ENCODE peak calls at places on chromosomes 1 and 21, in six cellular contexts. One of them, this sample, is unnamed.

GRCh38 chr1:227603327-227603726 is 40.0 kb downstream of the ZNF678 start:
- DNase-seq in stimulated activated CD4-positive, alpha-beta T cell treated with anti-CD3 and anti-CD28 coated beads, Interleukin-4, amount 100 ng/mL, for 24 hours: no peak
- DNase-seq in hippocampal formation: no peak
- DNase-seq in CD8-positive, alpha-beta memory T cell: no peak
- DNase-seq in SW 1271: no peak
- DNase-seq in effector memory CD8-positive, alpha-beta T cell: no peak
- DNase-seq in this sample: no peak

GRCh38 chr1:157001304-157001703 is 44.2 kb downstream of the ARHGEF11 start:
- DNase-seq in stimulated activated CD4-positive, alpha-beta T cell treated with anti-CD3 and anti-CD28 coated beads, Interleukin-4, amount 100 ng/mL, for 24 hours: no peak
- DNase-seq in effector memory CD8-positive, alpha-beta T cell: no peak
- DNase-seq in CD8-positive, alpha-beta memory T cell: no peak
- DNase-seq in hippocampal formation: no peak
- DNase-seq in SW 1271: no peak
- DNase-seq in this sample: peak

GRCh38 chr21:43866659-43867331 is 1.8 kb downstream of the AGPAT3 start:
- DNase-seq in effector memory CD8-positive, alpha-beta T cell: peak
- DNase-seq in hippocampal formation: no peak
- DNase-seq in SW 1271: no peak
- DNase-seq in stimulated activated CD4-positive, alpha-beta T cell treated with anti-CD3 and anti-CD28 coated beads, Interleukin-4, amount 100 ng/mL, for 24 hours: peak
- DNase-seq in CD8-positive, alpha-beta memory T cell: peak
- DNase-seq in this sample: peak

GRCh38 chr1:243312962-243313634 is 57.3 kb downstream of the SDCCAG8 start:
- DNase-seq in SW 1271: no peak
- DNase-seq in effector memory CD8-positive, alpha-beta T cell: no peak
- DNase-seq in stimulated activated CD4-positive, alpha-beta T cell treated with anti-CD3 and anti-CD28 coated beads, Interleukin-4, amount 100 ng/mL, for 24 hours: no peak
- DNase-seq in hippocampal formation: peak
- DNase-seq in CD8-positive, alpha-beta memory T cell: no peak
- DNase-seq in this sample: no peak

GRCh38 chr21:15289896-15290841 is 225.4 kb upstream of the NRIP1 start:
- DNase-seq in CD8-positive, alpha-beta memory T cell: no peak
- DNase-seq in SW 1271: no peak
- DNase-seq in stimulated activated CD4-positive, alpha-beta T cell treated with anti-CD3 and anti-CD28 coated beads, Interleukin-4, amount 100 ng/mL, for 24 hours: no peak
- DNase-seq in hippocampal formation: no peak
- DNase-seq in effector memory CD8-positive, alpha-beta T cell: no peak
- DNase-seq in this sample: no peak

GRCh38 chr1:115313173-115313572 is 24.9 kb downstream of the NGF start:
- DNase-seq in hippocampal formation: no peak
- DNase-seq in effector memory CD8-positive, alpha-beta T cell: no peak
- DNase-seq in SW 1271: no peak
- DNase-seq in stimulated activated CD4-positive, alpha-beta T cell treated with anti-CD3 and anti-CD28 coated beads, Interleukin-4, amount 100 ng/mL, for 24 hours: no peak
- DNase-seq in CD8-positive, alpha-beta memory T cell: no peak
- DNase-seq in this sample: no peak

GRCh38 chr21:41668686-41669532 is 97.9 kb downstream of the RIPK4 start:
- DNase-seq in CD8-positive, alpha-beta memory T cell: no peak
- DNase-seq in SW 1271: no peak
- DNase-seq in effector memory CD8-positive, alpha-beta T cell: no peak
- DNase-seq in stimulated activated CD4-positive, alpha-beta T cell treated with anti-CD3 and anti-CD28 coated beads, Interleukin-4, amount 100 ng/mL, for 24 hours: no peak
- DNase-seq in hippocampal formation: no peak
- DNase-seq in this sample: no peak

GRCh38 chr1:51058863-51059262 is 43.2 kb upstream of the C1orf185 start:
- DNase-seq in hippocampal formation: no peak
- DNase-seq in SW 1271: no peak
- DNase-seq in effector memory CD8-positive, alpha-beta T cell: no peak
- DNase-seq in CD8-positive, alpha-beta memory T cell: no peak
- DNase-seq in stimulated activated CD4-positive, alpha-beta T cell treated with anti-CD3 and anti-CD28 coated beads, Interleukin-4, amount 100 ng/mL, for 24 hours: no peak
- DNase-seq in this sample: peak

GRCh38 chr1:234998174-234998741 is 130.4 kb downstream of the TOMM20 start:
- DNase-seq in CD8-positive, alpha-beta memory T cell: no peak
- DNase-seq in SW 1271: no peak
- DNase-seq in effector memory CD8-positive, alpha-beta T cell: no peak
- DNase-seq in hippocampal formation: no peak
- DNase-seq in stimulated activated CD4-positive, alpha-beta T cell treated with anti-CD3 and anti-CD28 coated beads, Interleukin-4, amount 100 ng/mL, for 24 hours: no peak
- DNase-seq in this sample: peak

GRCh38 chr1:229572286-229572685 is 13.8 kb upstream of the ABCB10 start:
- DNase-seq in stimulated activated CD4-positive, alpha-beta T cell treated with anti-CD3 and anti-CD28 coated beads, Interleukin-4, amount 100 ng/mL, for 24 hours: no peak
- DNase-seq in SW 1271: no peak
- DNase-seq in hippocampal formation: no peak
- DNase-seq in effector memory CD8-positive, alpha-beta T cell: no peak
- DNase-seq in CD8-positive, alpha-beta memory T cell: no peak
- DNase-seq in this sample: no peak

GRCh38 chr1:211660718-211661222 is 14.7 kb downstream of the NEK2 start:
- DNase-seq in SW 1271: no peak
- DNase-seq in CD8-positive, alpha-beta memory T cell: no peak
- DNase-seq in hippocampal formation: no peak
- DNase-seq in effector memory CD8-positive, alpha-beta T cell: no peak
- DNase-seq in stimulated activated CD4-positive, alpha-beta T cell treated with anti-CD3 and anti-CD28 coated beads, Interleukin-4, amount 100 ng/mL, for 24 hours: no peak
- DNase-seq in this sample: no peak

GRCh38 chr1:68168545-68169065 is 63.7 kb downstream of the WLS start:
- DNase-seq in CD8-positive, alpha-beta memory T cell: no peak
- DNase-seq in effector memory CD8-positive, alpha-beta T cell: no peak
- DNase-seq in hippocampal formation: no peak
- DNase-seq in stimulated activated CD4-positive, alpha-beta T cell treated with anti-CD3 and anti-CD28 coated beads, Interleukin-4, amount 100 ng/mL, for 24 hours: no peak
- DNase-seq in SW 1271: no peak
- DNase-seq in this sample: no peak